ENCODE peak calls at places on chromosomes 6 and 20, in ten cellular contexts. O is NCI-H1694 treated with DMSO at 0.1 percent for 48 hours; A is T-helper 2 cell; L is GM23338; N is osteocyte; X is stimulated activated CD4-positive, alpha-beta T cell treated with anti-CD3 and anti-CD28 coated beads, Interleukin-15, amount 100 ng/mL, for 1 hour; E is neural progenitor cell; B is DMS53; M is SW 1271; Z is activated T-cell treated with anti-CD3 and anti-CD28 coated beads for 48 hours. C is an unnamed sample.

GRCh38 chr6:84408028-84408427 is 180.6 kb upstream of the CEP162 start:
- DNase-seq in O (no peak), A (no peak), L (no peak), N (no peak), X (no peak), E (no peak), B (no peak), M (no peak), Z (no peak), C (no peak)

GRCh38 chr6:36445651-36446050 is 2.9 kb downstream of the KCTD20 start:
- DNase-seq in O (no peak), A (no peak), L (no peak), N (no peak), X (no peak), E (no peak), B (no peak), M (no peak), Z (no peak), C (no peak)

GRCh38 chr6:27795697-27796494 is 116.3 kb downstream of the OR2B2 start:
- DNase-seq in O (peak; percentile 87), A (peak; percentile 80), L (peak; percentile 96), N (no peak), X (no peak), E (peak; percentile 79), B (peak; percentile 93), M (peak; percentile 73), Z (no peak), C (no peak)

GRCh38 chr20:19764207-19764606 is 6.1 kb downstream of the RIN2 start:
- DNase-seq in O (no peak), A (no peak), L (no peak), N (no peak), X (no peak), E (no peak), B (no peak), M (no peak), Z (no peak), C (no peak)

GRCh38 chr20:45919951-45920794 is 8.2 kb upstream of the PLTP start:
- DNase-seq in O (no peak), A (no peak), L (no peak), N (no peak), X (no peak), E (no peak), B (no peak), M (no peak), Z (no peak), C (no peak)

GRCh38 chr6:10276106-10276505 is 138.8 kb downstream of the TFAP2A start:
- DNase-seq in O (no peak), A (no peak), L (no peak), N (no peak), X (no peak), E (no peak), B (no peak), M (no peak), Z (no peak), C (no peak)

GRCh38 chr6:132227937-132228336 is 173.3 kb downstream of the MOXD1 start:
- DNase-seq in O (no peak), A (no peak), L (no peak), N (no peak), X (no peak), E (no peak), B (no peak), M (no peak), Z (no peak), C (no peak)

GRCh38 chr6:84515082-84515481 is 249.3 kb downstream of the TBX18 start:
- DNase-seq in O (no peak), A (no peak), L (no peak), N (no peak), X (no peak), E (no peak), B (no peak), M (no peak), Z (no peak), C (no peak)

GRCh38 chr6:72720464-72720863 is 98.6 kb downstream of the KCNQ5 start:
- DNase-seq in O (no peak), A (no peak), L (no peak), N (no peak), X (no peak), E (no peak), B (no peak), M (no peak), Z (no peak), C (no peak)

C was measured in H9.